ENCODE peak calls at places on chromosomes 2 and 18, in ten cellular contexts. T, F, P, N, M, D, I, W, O and A are unnamed samples.
A peak's percentile ranks its signal among the peaks of the same experiment; 100 is the strongest.

GRCh38 chr2:33160217-33160616 is 213.5 kb downstream of the LTBP1 start:
- DNase-seq in T (peak; percentile 93), F (no peak), P (no peak), N (no peak), M (peak; percentile 56), D (no peak), I (no peak), W (no peak), O (no peak), A (peak; percentile 47)

GRCh38 chr18:59231877-59232276 is 11.9 kb downstream of the GRP start:
- DNase-seq in T (no peak), F (no peak), P (no peak), N (no peak), M (no peak), D (no peak), I (no peak), W (no peak), O (no peak), A (no peak)

GRCh38 chr2:10342245-10342951 is 39.7 kb downstream of the HPCAL1 start:
- DNase-seq in T (peak; percentile 13), F (no peak), P (peak; percentile 56), N (no peak), M (peak; percentile 12), D (no peak), I (peak; percentile 60), W (no peak), O (no peak), A (no peak)

GRCh38 chr18:36519358-36519757 is 221.8 kb downstream of the FHOD3 start:
- DNase-seq in T (peak; percentile 79), F (no peak), P (no peak), N (peak; percentile 10), M (peak; percentile 67), D (no peak), I (no peak), W (peak; percentile 59), O (no peak), A (no peak)

GRCh38 chr18:332721-333513 is 65.1 kb upstream of the THOC1 start:
- DNase-seq in T (peak; percentile 19), F (peak; percentile 48), P (no peak), N (no peak), M (peak; percentile 92), D (no peak), I (no peak), W (no peak), O (no peak), A (peak; percentile 60)

GRCh38 chr2:222451270-222451674 is 26.9 kb downstream of the SGPP2 start:
- DNase-seq in T (peak; percentile 7), F (no peak), P (no peak), N (no peak), M (peak; percentile 47), D (no peak), I (no peak), W (peak; percentile 88), O (no peak), A (peak; percentile 20)

GRCh38 chr2:182638652-182639051 is 77.4 kb upstream of the DNAJC10 start:
- DNase-seq in T (no peak), F (no peak), P (no peak), N (no peak), M (no peak), D (no peak), I (no peak), W (no peak), O (no peak), A (no peak)

GRCh38 chr2:226790006-226790405 is 9.6 kb downstream of the IRS1 start:
- DNase-seq in T (no peak), F (no peak), P (no peak), N (no peak), M (peak; percentile 31), D (no peak), I (no peak), W (no peak), O (no peak), A (no peak)

GRCh38 chr18:48997985-48998831 is 47.4 kb upstream of the SMAD7 start:
- DNase-seq in T (peak; percentile 98), F (peak; percentile 56), P (peak; percentile 73), N (peak; percentile 82), M (peak; percentile 97), D (peak; percentile 57), I (peak; percentile 63), W (no peak), O (peak; percentile 92), A (peak; percentile 92)

GRCh38 chr2:1572638-1573037 is 159.4 kb downstream of the TPO start:
- DNase-seq in T (peak; percentile 77), F (peak; percentile 70), P (no peak), N (no peak), M (peak; percentile 66), D (no peak), I (no peak), W (no peak), O (peak; percentile 46), A (peak; percentile 44)

GRCh38 chr18:55549474-55550104 is 38.4 kb downstream of the TCF4 start:
- DNase-seq in T (no peak), F (no peak), P (no peak), N (no peak), M (no peak), D (no peak), I (no peak), W (no peak), O (no peak), A (no peak)

GRCh38 chr2:214127178-214127970 is 283.5 kb upstream of the VWC2L start:
- DNase-seq in T (peak; percentile 65), F (no peak), P (peak; percentile 40), N (no peak), M (peak; percentile 84), D (no peak), I (no peak), W (no peak), O (peak; percentile 55), A (peak; percentile 59)

GRCh38 chr18:37778417-37779165 is 213.0 kb upstream of the CELF4 start:
- DNase-seq in T (no peak), F (peak; percentile 57), P (peak; percentile 64), N (no peak), M (peak; percentile 19), D (peak; percentile 51), I (peak; percentile 87), W (peak; percentile 53), O (no peak), A (peak; percentile 1)

GRCh38 chr2:238518127-238518827 is 91.5 kb downstream of the ASB1 start:
- DNase-seq in T (peak; percentile 57), F (no peak), P (peak; percentile 32), N (no peak), M (peak; percentile 99), D (no peak), I (no peak), W (no peak), O (peak; percentile 92), A (peak; percentile 77)

GRCh38 chr2:61722311-61722710 is 131.5 kb downstream of the FAM161A start:
- DNase-seq in T (no peak), F (no peak), P (no peak), N (no peak), M (no peak), D (no peak), I (no peak), W (no peak), O (no peak), A (no peak)

DNA sequence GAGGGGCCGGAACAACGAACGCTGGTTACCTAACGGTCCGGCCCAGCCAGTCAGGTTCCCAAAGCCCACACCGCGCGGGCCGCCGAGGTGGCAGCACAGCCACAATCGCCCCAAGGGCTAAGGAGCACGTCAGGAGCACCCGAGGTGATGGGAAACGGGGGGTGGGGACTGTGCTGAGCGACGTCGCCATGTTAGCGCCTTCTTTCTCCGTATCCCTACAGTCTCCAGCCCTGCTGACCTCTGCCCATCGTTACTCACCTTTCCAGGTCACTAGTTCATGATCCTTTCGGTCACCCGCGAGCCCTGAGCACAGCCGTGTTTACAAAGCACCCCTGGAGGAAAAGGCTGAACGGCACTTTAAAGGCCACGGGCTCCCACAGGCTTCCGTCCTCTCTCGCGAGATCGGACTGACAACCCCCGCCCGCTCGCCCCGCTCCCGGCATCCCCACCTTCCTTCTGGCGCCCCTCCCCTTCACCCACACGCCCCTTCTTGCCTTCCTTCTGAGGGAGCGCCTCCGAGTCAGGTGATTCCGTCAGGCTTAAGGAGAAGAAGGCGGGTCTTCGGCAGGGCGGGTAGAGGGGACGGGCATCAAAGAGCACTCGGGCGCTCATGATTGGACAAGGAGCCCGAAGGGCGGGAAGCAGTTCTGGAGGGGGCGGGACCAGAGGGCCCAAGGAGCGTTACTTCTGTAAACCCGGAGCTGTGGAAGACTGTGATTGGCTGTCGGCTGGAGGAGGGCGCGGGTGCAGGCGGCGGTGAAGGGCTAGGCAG is at the start of gene ATF2:
- DNase-seq in T (peak; percentile 100), F (peak; percentile 96), P (peak; percentile 99), N (peak; percentile 100), M (peak; percentile 100), D (peak; percentile 99), I (peak; percentile 97), W (peak; percentile 100), O (peak; percentile 98), A (peak; percentile 100)
- TF ChIP-seq CTCF in T (no peak), F (no peak), P (no peak), N (no peak), M (no peak), D (no peak), I (no peak), W (no peak), O (no peak), A (no peak)

GRCh38 chr18:66523219-66523991 is 80.5 kb downstream of the CDH19 start:
- DNase-seq in T (no peak), F (no peak), P (no peak), N (no peak), M (no peak), D (no peak), I (no peak), W (no peak), O (no peak), A (no peak)
- H3K4me3 ChIP-seq in T (no peak overlapping the region), F (no peak overlapping the region), P (no peak overlapping the region), N (no peak overlapping the region), M (no peak overlapping the region), D (no peak overlapping the region), I (no peak overlapping the region), W (no peak overlapping the region), O (no peak overlapping the region), A (no peak overlapping the region)

DNA sequence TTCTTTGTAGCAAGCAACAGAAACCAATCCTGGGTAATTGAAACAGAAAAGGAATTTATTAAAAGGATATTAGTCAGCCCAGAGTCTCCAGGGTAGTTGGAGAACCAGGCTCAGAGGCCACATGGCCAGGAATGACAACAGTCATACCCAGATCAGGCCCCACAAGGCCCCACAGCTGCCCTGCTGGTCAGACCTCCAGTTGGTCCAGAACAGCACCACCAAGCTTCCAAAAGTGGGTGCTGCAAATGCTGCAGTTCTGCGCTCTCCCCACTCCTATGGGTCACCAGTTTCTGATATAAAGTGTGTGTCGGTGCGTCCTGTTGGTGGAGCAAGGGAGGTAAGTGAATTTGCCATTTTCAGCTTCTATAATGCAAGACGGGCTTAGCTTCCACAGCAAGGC is 29.9 kb downstream of the KLHL29 start:
- DNase-seq in T (no peak), F (no peak), P (no peak), N (no peak), M (peak; percentile 25), D (peak; percentile 37), I (no peak), W (no peak), O (no peak), A (peak; percentile 27)
- TF ChIP-seq CTCF in T (peak; percentile 21), F (no peak), P (no peak), N (peak; percentile 37), M (no peak), D (no peak), I (no peak), W (peak; percentile 8), O (peak; percentile 16), A (peak; percentile 38)

DNA sequence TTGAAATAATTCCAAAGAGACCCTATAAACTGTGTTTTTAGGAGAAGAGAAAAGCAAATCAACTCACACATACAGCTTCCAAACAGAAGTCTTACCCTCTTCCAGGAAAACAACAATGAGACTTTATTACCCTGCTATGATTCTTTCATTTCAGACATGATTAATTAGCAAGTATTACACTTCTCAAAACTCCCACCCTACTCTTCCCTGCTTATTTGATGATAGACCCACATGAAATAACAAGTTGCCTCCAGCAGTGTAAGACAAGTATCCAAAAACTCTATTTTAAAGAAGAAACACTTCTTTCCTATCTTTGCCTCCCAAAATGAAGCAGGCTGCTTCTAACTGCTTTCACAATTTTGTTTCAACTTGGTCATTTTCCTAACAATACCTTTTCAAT is 4.1 kb downstream of the FIGN start:
- DNase-seq in T (peak; percentile 21), F (no peak), P (no peak), N (no peak), M (no peak), D (no peak), I (no peak), W (no peak), O (no peak), A (no peak)
- H3K4me3 ChIP-seq in T (peak overlapping the region; percentile 0), F (peak overlapping the region; percentile 14), P (no peak overlapping the region), N (no peak overlapping the region), M (peak overlapping the region; percentile 33), D (no peak overlapping the region), I (peak overlapping the region; percentile 79), W (no peak overlapping the region), O (no peak overlapping the region), A (no peak overlapping the region)